ENCODE peak calls at places on chromosomes 4 and X, in seven cellular contexts. O, R, B, H, Z, N and M are unnamed samples.

GRCh38 chr4:55503164-55503563 is 43.5 kb downstream of the CLOCK start:
- DNase-seq in O (no peak), R (peak), B (no peak), H (no peak), Z (no peak), N (peak), M (no peak)

GRCh38 chr4:73589261-73589847 is 30.9 kb downstream of the RASSF6 start:
- DNase-seq in O (no peak), R (no peak), B (no peak), H (no peak), Z (no peak), N (peak), M (no peak)

GRCh38 chrX:131734621-131735020 is 190.7 kb downstream of the OR13H1 start:
- DNase-seq in O (no peak), R (no peak), B (peak), H (no peak), Z (peak), N (peak), M (no peak)

GRCh38 chr4:67134616-67135015 is 410.7 kb downstream of the CENPC start:
- DNase-seq in O (no peak), R (no peak), B (no peak), H (no peak), Z (no peak), N (no peak), M (no peak)

GRCh38 chrX:150312931-150313330 is 50.2 kb upstream of the MAMLD1 start:
- DNase-seq in O (no peak), R (no peak), B (no peak), H (no peak), Z (peak), N (no peak), M (no peak)

GRCh38 chr4:8568068-8568668 is 12.0 kb upstream of the GPR78 start:
- DNase-seq in O (no peak), R (no peak), B (no peak), H (no peak), Z (no peak), N (no peak), M (no peak)

GRCh38 chrX:108001218-108001814 is 19.1 kb upstream of the TEX13B start:
- DNase-seq in O (no peak), R (peak), B (peak), H (peak), Z (no peak), N (peak), M (no peak)

GRCh38 chrX:119775517-119776238 is 15.8 kb downstream of the RPL39 start:
- DNase-seq in O (no peak), R (no peak), B (no peak), H (no peak), Z (no peak), N (no peak), M (peak)

GRCh38 chr4:51907001-51907669 is 64.2 kb downstream of the DCUN1D4 start:
- DNase-seq in O (no peak), R (no peak), B (no peak), H (no peak), Z (no peak), N (no peak), M (no peak)

GRCh38 chr4:69095301-69095731 is 958 bp upstream of the UGT2B7 start:
- DNase-seq in O (no peak), R (no peak), B (no peak), H (no peak), Z (no peak), N (peak), M (no peak)

GRCh38 chrX:38282044-38282443 is 45.3 kb downstream of the RPGR start:
- DNase-seq in O (no peak), R (no peak), B (no peak), H (no peak), Z (no peak), N (no peak), M (no peak)

GRCh38 chr4:41322613-41323012 is 65.9 kb downstream of the UCHL1 start:
- DNase-seq in O (no peak), R (no peak), B (no peak), H (no peak), Z (no peak), N (no peak), M (no peak)

GRCh38 chr4:159012381-159012780 is 90.5 kb upstream of the RAPGEF2 start:
- DNase-seq in O (no peak), R (no peak), B (no peak), H (no peak), Z (no peak), N (no peak), M (no peak)